ENCODE peak calls at places on chromosomes 3 and 15, in eight cellular contexts. R, A, F, V, N, C, W and J are unnamed samples.
A peak's percentile ranks its signal among the peaks of the same experiment; 100 is the strongest.

GRCh38 chr3:183409219-183409618 is 19.2 kb downstream of the MCF2L2 start:
- DNase-seq in A (no peak), C (no peak), W (no peak), N (no peak), R (no peak), V (no peak), F (no peak), J (no peak)

GRCh38 chr15:75342221-75342620 is 4.6 kb upstream of the NEIL1 start:
- DNase-seq in F (no peak), W (no peak), R (no peak), A (no peak), N (no peak), C (no peak), V (no peak), J (no peak)

GRCh38 chr15:93048759-93049161 is 40.3 kb downstream of the RGMA start:
- DNase-seq in A (no peak), V (no peak), R (no peak), N (no peak), W (no peak), F (peak; percentile 93), C (no peak), J (peak; percentile 43)

GRCh38 chr15:22919171-22919570 is 61.0 kb downstream of the CYFIP1 start:
- DNase-seq in N (no peak), A (no peak), W (no peak), R (no peak), F (no peak), C (no peak), V (no peak), J (no peak)

GRCh38 chr3:52517796-52518722 is 15.6 kb downstream of the NT5DC2 start:
- DNase-seq in W (no peak), R (no peak), C (no peak), F (no peak), A (no peak), N (no peak), V (no peak), J (no peak)

GRCh38 chr3:194054941-194055340 is 81.0 kb upstream of the HES1 start:
- DNase-seq in A (no peak), R (no peak), W (no peak), V (no peak), N (no peak), F (no peak), C (no peak), J (no peak)

GRCh38 chr3:12476238-12476897 is 7.9 kb upstream of the TSEN2 start:
- DNase-seq in V (no peak), C (no peak), N (no peak), W (no peak), R (no peak), F (peak; percentile 35), A (no peak), J (no peak)

GRCh38 chr3:14375192-14375591 is 27.2 kb upstream of the SLC6A6 start:
- DNase-seq in N (no peak), C (no peak), V (no peak), W (no peak), R (no peak), A (no peak), F (no peak), J (no peak)

GRCh38 chr3:13281657-13282527 is 138.2 kb downstream of the NUP210 start:
- DNase-seq in V (peak; percentile 50), F (peak; percentile 84), N (peak; percentile 69), A (peak; percentile 74), W (no peak), R (no peak), C (no peak), J (peak; percentile 20)

GRCh38 chr3:113150253-113150652 is 61.1 kb upstream of the BOC start:
- DNase-seq in A (no peak), R (no peak), F (no peak), W (no peak), V (no peak), N (no peak), C (no peak), J (no peak)

GRCh38 chr15:70195808-70196304 is 98.1 kb upstream of the TLE3 start:
- DNase-seq in R (peak; percentile 34), N (peak; percentile 67), W (no peak), V (peak; percentile 58), A (peak; percentile 32), C (peak; percentile 86), F (peak; percentile 93), J (peak; percentile 59)

GRCh38 chr3:110799236-110799635 is 272.4 kb upstream of the NECTIN3 start:
- DNase-seq in A (no peak), C (no peak), R (no peak), N (no peak), V (no peak), F (no peak), W (no peak), J (no peak)

GRCh38 chr3:31105011-31105410 is 210.6 kb upstream of the GADL1 start:
- DNase-seq in A (no peak), C (no peak), N (no peak), F (no peak), R (no peak), W (no peak), V (no peak), J (no peak)

GRCh38 chr3:170585937-170586310 is at the start of gene SLC7A14:
- DNase-seq in A (no peak), V (peak; percentile 89), F (no peak), R (no peak), N (no peak), W (no peak), C (peak; percentile 10), J (no peak)

GRCh38 chr3:10351013-10351735 is 30.3 kb upstream of the SEC13 start:
- DNase-seq in A (peak; percentile 47), R (no peak), F (no peak), C (no peak), W (no peak), V (peak; percentile 63), N (no peak), J (no peak)

GRCh38 chr3:192608756-192609155 is 118.6 kb downstream of the FGF12 start:
- DNase-seq in R (no peak), V (no peak), C (no peak), F (no peak), N (no peak), W (no peak), A (no peak), J (no peak)

GRCh38 chr3:11770477-11771381 is 76.0 kb downstream of the TAMM41 start:
- DNase-seq in N (peak; percentile 83), V (peak; percentile 62), R (peak; percentile 30), C (peak; percentile 33), W (peak; percentile 50), F (peak; percentile 75), A (peak; percentile 51), J (peak; percentile 90)

GRCh38 chr3:129526121-129526900 is 2.1 kb upstream of the RHO start:
- DNase-seq in R (no peak), A (no peak), V (no peak), N (no peak), W (peak; percentile 25), C (no peak), F (no peak), J (no peak)

GRCh38 chr3:115436767-115437301 is 186.5 kb upstream of the GAP43 start:
- DNase-seq in F (no peak), N (peak; percentile 1), V (no peak), W (no peak), A (peak; percentile 34), C (no peak), R (no peak), J (no peak)

GRCh38 chr15:82709081-82709420 is 624 bp downstream of the AP3B2 start:
- DNase-seq in W (no peak), R (no peak), C (no peak), N (no peak), V (no peak), A (no peak), F (no peak), J (no peak)

GRCh38 chr3:111690242-111690641 is 95.1 kb upstream of the ZBED2 start:
- DNase-seq in W (no peak), A (no peak), R (no peak), F (no peak), V (no peak), C (no peak), N (no peak), J (no peak)

DNA sequence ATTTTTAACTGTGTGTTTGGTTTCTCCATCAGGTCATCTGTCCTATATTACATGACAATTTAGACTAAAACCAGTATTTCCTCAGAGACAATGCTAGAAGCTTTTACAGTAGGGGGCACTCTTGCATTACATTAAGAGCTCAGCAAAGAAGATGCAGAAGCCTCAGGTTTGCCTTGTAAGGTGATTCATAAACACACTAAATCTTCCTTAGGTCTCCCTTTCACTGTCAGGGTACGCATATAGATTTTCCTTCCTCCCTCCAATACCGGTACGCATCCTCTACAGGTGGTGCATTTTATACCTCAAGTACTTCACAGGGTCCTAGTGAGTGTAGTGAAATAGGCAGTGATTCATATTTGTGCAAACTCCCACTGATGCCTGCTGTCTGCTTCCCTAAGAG is 46.5 kb downstream of the CD86 start:
- DNase-seq in V (peak; percentile 11), F (no peak), C (no peak), A (peak; percentile 15), R (no peak), N (peak; percentile 56), W (peak; percentile 92), J (no peak)
- TF ChIP-seq CTCF in V (peak; percentile 62), F (no peak), C (no peak), A (peak; percentile 66), R (peak; percentile 14), N (peak; percentile 67), W (peak; percentile 88), J (peak; percentile 41)

DNA sequence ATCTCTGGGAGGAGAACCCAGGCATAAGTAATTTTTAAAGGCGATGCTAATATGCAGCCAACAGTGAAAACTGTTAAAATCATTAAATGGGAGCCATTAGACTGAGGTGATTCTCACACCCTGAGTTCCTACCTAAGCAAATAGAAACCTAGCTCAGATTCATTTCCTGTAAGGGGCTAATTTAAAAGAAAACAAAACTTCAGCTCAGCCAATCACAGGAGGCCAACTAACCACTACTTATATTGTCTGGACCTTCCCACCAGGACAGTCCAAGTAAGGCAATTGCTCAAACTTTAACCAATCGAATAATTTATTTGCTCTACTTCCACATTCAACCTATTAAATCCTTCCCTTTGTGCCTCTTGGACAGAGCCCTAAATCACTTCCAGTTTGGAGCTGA is 171.4 kb downstream of the KCNMB2 start:
- DNase-seq in F (no peak), A (no peak), V (no peak), C (no peak), N (no peak), R (no peak), W (no peak), J (no peak)
- TF ChIP-seq EP300 in F (no peak), A (no peak), V (no peak), C (no peak), N (no peak), R (no peak), W (no peak), J (no peak)

DNA sequence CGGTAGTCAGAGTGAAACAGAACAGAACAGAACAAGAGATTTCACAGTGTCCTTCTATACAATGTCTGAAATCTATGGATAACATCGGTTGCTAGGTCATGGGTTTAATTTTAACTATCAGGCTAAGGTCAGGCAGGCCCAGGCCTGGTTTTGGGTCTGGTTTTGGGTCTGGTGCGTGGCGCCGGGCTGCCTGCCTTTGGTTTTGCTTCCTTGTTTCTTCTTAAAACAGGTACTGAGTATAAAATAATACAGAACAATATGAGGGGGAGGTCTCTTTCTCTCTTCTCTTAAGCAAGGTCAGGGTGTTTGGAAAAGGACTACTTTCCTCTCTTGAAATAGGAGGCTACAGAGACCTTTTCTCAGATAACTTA is 1.4 kb downstream of the AEN start:
- DNase-seq in N (no peak), V (no peak), W (no peak), R (no peak), C (no peak), F (peak; percentile 13), A (no peak), J (no peak)
- H3K4me1 ChIP-seq in N (peaks cover 59% of the 10 kb centered on the region), V (peaks cover 18% of the 10 kb centered on the region), W (peaks cover 44% of the 10 kb centered on the region), R (peaks cover 49% of the 10 kb centered on the region), C (peaks cover 4% of the 10 kb centered on the region), F (peaks cover 42% of the 10 kb centered on the region), A (peaks cover 56% of the 10 kb centered on the region), J (peaks cover 32% of the 10 kb centered on the region)

GRCh38 chr3:143016321-143016972 is 15.1 kb downstream of the U2SURP start:
- DNase-seq in A (no peak), R (no peak), V (no peak), C (no peak), F (no peak), N (no peak), W (no peak), J (no peak)
- TF ChIP-seq CTCF in A (peak; percentile 53), R (peak; percentile 25), V (peak; percentile 65), C (no peak), F (no peak), N (peak; percentile 39), W (peak; percentile 50), J (peak; percentile 40)